ENCODE peak calls at places on chromosome X, in five cellular contexts. K, V, A, Z and H are unnamed samples. For H3K4me1, the result is how much of the 10 kb centered on the place peaks cover.

GRCh38 chrX:104270916-104271512 is 16.3 kb upstream of the ESX1 start:
- DNase-seq in K (peak), V (no peak), A (peak), Z (no peak), H (peak)

GRCh38 chrX:21972046-21972445 is 31.5 kb downstream of the SMS start:
- DNase-seq in K (no peak), V (no peak), A (no peak), Z (no peak), H (no peak)

GRCh38 chrX:41384041-41384705 is 50.2 kb downstream of the DDX3X start:
- DNase-seq in K (no peak), V (peak), A (peak), Z (peak), H (peak)

GRCh38 chrX:54894159-54894558 is 26.5 kb upstream of the TRO start:
- DNase-seq in K (no peak), V (no peak), A (no peak), Z (no peak), H (no peak)

GRCh38 chrX:47026198-47026597 is 52.0 kb upstream of the RGN start:
- DNase-seq in K (no peak), V (no peak), A (no peak), Z (no peak), H (no peak)

GRCh38 chrX:105876658-105877057 is 54.3 kb downstream of the NRK start:
- DNase-seq in K (peak), V (no peak), A (no peak), Z (no peak), H (peak)

GRCh38 chrX:30643313-30643821 is 9.9 kb upstream of the GK start:
- DNase-seq in K (no peak), V (no peak), A (no peak), Z (no peak), H (no peak)

GRCh38 chrX:136708348-136708747 is 60.4 kb downstream of the CD40LG start:
- DNase-seq in K (peak), V (no peak), A (no peak), Z (no peak), H (no peak)

GRCh38 chrX:150060406-150060805 is 122.1 kb upstream of the EOLA2 start:
- DNase-seq in K (no peak), V (no peak), A (no peak), Z (no peak), H (no peak)

GRCh38 chrX:46838974-46839480 is 2.2 kb downstream of the RP2 start:
- DNase-seq in K (no peak), V (no peak), A (no peak), Z (no peak), H (no peak)

GRCh38 chrX:118216488-118216887 is 99.9 kb upstream of the KLHL13 start:
- DNase-seq in K (no peak), V (no peak), A (peak), Z (peak), H (peak)

GRCh38 chrX:113726898-113727297 is 857.0 kb upstream of the HTR2C start:
- DNase-seq in K (no peak), V (no peak), A (no peak), Z (no peak), H (no peak)

GRCh38 chrX:56728321-56728720 is 722 bp upstream of the NBDY start:
- DNase-seq in K (no peak), V (no peak), A (no peak), Z (no peak), H (no peak)

GRCh38 chrX:47218920-47219815 is 687 bp downstream of the CDK16 start:
- DNase-seq in K (peak), V (peak), A (no peak), Z (peak), H (peak)

GRCh38 chrX:25344191-25344936 is 328.6 kb upstream of the ARX start:
- DNase-seq in K (no peak), V (no peak), A (no peak), Z (no peak), H (no peak)

DNA sequence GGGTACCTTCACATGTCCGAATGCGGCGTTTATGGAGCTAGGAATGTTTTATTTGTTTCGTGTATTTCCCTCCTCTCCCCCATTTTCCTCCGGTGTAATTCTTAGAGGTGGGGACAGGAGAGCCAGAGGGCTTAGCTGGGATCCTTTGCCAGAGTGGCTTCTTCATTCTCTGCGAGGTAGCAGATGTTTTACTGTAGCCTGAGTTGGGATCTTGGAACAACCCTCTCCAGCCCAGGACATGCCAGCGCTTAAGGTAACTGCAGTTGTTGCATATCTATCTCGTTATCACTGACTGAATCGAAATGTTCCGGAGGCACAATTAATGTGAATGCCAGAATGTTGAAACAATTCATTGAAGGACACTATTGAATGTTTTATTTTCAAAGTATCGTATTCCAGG is 59.0 kb upstream of the DYNLT3 start:
- DNase-seq in K (no peak), V (no peak), A (no peak), Z (no peak), H (no peak)
- H3K27ac ChIP-seq in K (no peak), V (no peak), A (no peak), Z (no peak), H (no peak)

DNA sequence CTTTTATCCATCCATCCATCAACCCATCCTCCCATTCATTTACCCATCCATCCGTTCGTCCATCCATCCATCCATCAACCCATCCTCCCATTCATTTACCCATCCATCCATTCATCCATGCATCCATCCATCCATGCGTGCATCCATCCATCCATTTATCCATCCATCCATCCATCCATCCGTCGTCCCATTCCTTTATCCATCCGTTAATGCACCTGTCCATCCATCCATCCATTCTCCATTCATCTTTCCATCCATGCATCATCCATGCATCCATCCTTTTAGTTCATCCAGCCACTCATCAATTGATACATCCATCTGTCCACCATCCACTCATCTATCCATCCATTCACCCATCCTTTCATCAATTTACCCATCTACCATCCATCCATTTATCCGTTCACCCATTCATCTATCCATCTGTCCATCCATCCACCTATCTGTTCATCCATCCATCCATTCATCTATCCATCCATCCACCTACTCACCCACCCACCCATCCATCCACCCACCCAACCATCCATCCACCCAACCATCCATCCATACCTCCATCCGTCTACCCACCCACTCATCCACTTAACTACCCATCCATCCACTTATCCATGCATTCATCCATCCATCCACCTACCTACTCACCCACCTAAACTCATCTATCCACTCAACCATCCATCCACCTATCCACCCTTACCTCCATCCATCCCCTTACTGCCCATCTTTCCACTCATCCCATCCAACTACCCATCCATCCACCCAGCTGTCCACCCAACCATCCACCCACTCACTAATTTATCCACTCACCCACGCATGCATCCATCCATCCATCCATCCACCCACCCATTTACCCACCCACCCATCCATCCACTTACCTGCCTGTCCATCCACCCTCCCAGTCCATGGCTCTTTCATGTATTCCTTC is 9.6 kb downstream of the CD99 start:
- DNase-seq in K (no peak), V (no peak), A (no peak), Z (peak), H (no peak)
- H3K4me1 ChIP-seq in K (half or more), V (half or more), A (under half), Z (under half), H (under half)

DNA sequence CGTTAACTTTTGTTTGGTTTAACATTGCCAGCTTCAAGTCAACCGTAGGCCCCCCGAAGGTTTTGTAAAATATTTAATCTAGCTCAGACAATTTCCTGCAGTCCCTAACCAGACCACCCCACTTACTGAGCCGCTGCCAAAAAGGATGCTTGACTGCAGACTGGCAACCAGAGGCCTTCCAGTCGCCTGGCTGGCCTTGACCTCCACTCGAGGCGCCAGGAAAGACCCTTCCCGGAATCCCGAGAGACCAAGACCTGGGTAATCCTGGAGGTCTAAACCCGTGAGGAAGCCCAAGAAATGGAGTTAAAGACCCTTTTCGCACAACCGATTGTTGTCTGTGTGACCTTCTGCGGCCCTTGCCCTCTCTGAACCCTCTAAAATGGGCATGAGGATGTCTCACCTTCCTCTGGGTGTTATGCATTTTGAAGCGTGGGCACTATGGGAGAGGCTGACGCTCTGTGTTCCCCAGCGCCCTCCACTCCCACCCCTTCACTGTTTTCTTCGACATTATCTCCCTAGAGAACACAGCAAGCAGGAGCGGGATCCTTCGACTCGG is 86.2 kb downstream of the BCOR start:
- DNase-seq in K (no peak), V (no peak), A (no peak), Z (no peak), H (no peak)
- H3K4me3 ChIP-seq in K (no peak), V (no peak), A (no peak), Z (no peak), H (no peak)

DNA sequence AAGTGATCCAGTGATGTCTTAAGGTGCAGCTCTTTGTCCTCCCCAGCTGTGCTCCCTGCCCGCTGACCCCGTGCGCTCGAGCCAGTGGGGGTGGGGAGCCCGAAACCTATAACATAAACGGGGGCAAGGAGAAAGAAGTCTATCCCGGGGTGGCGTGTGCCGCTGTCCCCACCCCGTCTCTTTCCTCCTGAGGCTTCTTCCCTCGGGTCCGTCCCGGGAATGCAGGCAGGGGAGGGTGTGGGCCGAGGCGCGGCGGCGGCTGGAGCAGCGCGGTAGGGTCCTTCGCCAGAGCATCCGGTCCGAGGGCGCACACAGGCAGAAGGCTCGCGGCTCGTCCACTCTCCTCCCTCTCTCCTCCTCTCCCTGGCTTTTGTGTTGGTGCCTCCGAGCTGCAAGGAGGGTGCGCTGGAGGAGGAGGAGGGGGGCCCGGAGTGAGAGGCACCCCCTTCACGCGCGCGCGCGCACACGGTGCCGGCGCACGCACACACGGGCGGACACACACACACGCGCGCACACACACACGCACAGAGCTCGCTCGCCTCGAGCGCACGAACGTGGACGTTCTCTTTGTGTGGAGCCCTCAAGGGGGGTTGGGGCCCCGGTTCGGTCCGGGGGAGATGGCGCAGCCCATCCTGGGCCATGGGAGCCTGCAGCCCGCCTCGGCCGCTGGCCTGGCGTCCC is at the start of gene RAB33A:
- DNase-seq in K (no peak), V (peak), A (no peak), Z (peak), H (no peak)
- H3K27ac ChIP-seq in K (no peak), V (peak), A (no peak), Z (peak), H (peak)

GRCh38 chrX:45758738-45759397 is 558.2 kb upstream of the DIPK2B start:
- DNase-seq in K (no peak), V (no peak), A (no peak), Z (no peak), H (peak)

GRCh38 chrX:45756562-45756961 is 555.9 kb upstream of the DIPK2B start:
- DNase-seq in K (peak), V (no peak), A (peak), Z (no peak), H (no peak)

GRCh38 chrX:45757272-45757671 is 556.6 kb upstream of the DIPK2B start:
- DNase-seq in K (no peak), V (no peak), A (no peak), Z (no peak), H (no peak)

GRCh38 chrX:45760187-45760742 is 559.6 kb upstream of the DIPK2B start:
- DNase-seq in K (no peak), V (no peak), A (no peak), Z (no peak), H (no peak)

DNA sequence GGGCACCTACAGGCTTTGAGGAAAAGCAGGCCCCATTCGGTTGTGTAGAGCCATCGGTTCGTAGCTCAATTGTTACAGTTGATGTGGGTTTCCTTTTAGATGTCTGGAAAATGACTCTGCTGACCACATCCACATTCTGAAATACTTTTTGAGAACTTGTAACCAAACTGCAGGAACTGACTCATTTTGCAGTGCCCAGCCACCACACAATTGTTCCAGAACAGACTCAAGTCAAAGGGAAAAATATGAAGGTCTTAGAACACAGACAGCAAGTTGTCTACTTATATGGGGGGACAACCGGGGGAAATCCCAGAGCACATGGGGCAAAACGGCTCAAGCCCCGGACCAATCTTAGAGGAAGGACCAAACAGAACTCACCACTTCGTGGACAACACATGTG is 557.6 kb upstream of the DIPK2B start:
- DNase-seq in K (peak), V (no peak), A (no peak), Z (no peak), H (peak)
- H3K4me1 ChIP-seq in K (half or more), V (under half), A (under half), Z (under half), H (under half)

GRCh38 chrX:133413218-133413925 is 1.9 kb downstream of the GPC4 start:
- DNase-seq in K (no peak), V (no peak), A (no peak), Z (no peak), H (no peak)

GRCh38 chrX:133415276-133416105 is at the start of gene GPC4:
- DNase-seq in K (no peak), V (peak), A (peak), Z (peak), H (peak)

GRCh38 chrX:133412665-133413064 is 2.6 kb downstream of the GPC4 start:
- DNase-seq in K (no peak), V (no peak), A (no peak), Z (no peak), H (no peak)

GRCh38 chrX:133412246-133412645 is 3.0 kb downstream of the GPC4 start:
- DNase-seq in K (no peak), V (no peak), A (no peak), Z (no peak), H (no peak)

GRCh38 chrX:133414399-133415275 is 652 bp downstream of the GPC4 start:
- DNase-seq in K (no peak), V (peak), A (no peak), Z (peak), H (no peak)
- H3K4me3 ChIP-seq in K (no peak), V (peak), A (peak), Z (peak), H (peak)

GRCh38 chrX:15739886-15740285 is 1.8 kb downstream of the CA5B start:
- DNase-seq in K (no peak), V (no peak), A (no peak), Z (no peak), H (no peak)

GRCh38 chrX:15738686-15739016 is 581 bp downstream of the CA5B start:
- DNase-seq in K (no peak), V (no peak), A (no peak), Z (no peak), H (no peak)

GRCh38 chrX:15737957-15738685 is at the start of gene CA5B:
- DNase-seq in K (peak), V (peak), A (peak), Z (peak), H (peak)

GRCh38 chrX:15737188-15737956 is 698 bp upstream of the CA5B start:
- DNase-seq in K (peak), V (no peak), A (no peak), Z (no peak), H (peak)
- H3K27ac ChIP-seq in K (no peak), V (peak), A (peak), Z (peak), H (no peak)

GRCh38 chrX:153926863-153927685 is 1.0 kb upstream of the ARHGAP4 start:
- DNase-seq in K (peak), V (peak), A (no peak), Z (peak), H (peak)

GRCh38 chrX:153925387-153925738 is 701 bp downstream of the ARHGAP4 start:
- DNase-seq in K (no peak), V (no peak), A (no peak), Z (no peak), H (no peak)

GRCh38 chrX:153927686-153927935 is 1.5 kb upstream of the ARHGAP4 start:
- DNase-seq in K (no peak), V (no peak), A (no peak), Z (no peak), H (no peak)

GRCh38 chrX:153926594-153926862 is 464 bp upstream of the ARHGAP4 start:
- DNase-seq in K (no peak), V (no peak), A (no peak), Z (no peak), H (no peak)

GRCh38 chrX:153925739-153926593 is at the start of gene ARHGAP4:
- DNase-seq in K (no peak), V (peak), A (no peak), Z (peak), H (no peak)
- H3K4me1 ChIP-seq in K (half or more), V (under half), A (under half), Z (under half), H (under half)

GRCh38 chrX:35015627-35016026 is 73.0 kb downstream of the FAM47B start:
- DNase-seq in K (no peak), V (no peak), A (no peak), Z (no peak), H (no peak)
- H3K4me3 ChIP-seq in K (no peak), V (no peak), A (no peak), Z (no peak), H (no peak)